ENCODE peak calls at places on chromosome 12, in ten cellular contexts. O is WTC11; J is K562; E is GM23338; V is gastrocnemius medialis; I is activated naive CD4-positive, alpha-beta T cell treated with anti-CD3 and anti-CD28 coated beads, Interleukin-2, amount 50 U/mL, for 72 hours; X is activated CD8-positive, alpha-beta memory T cell treated with anti-CD3 and anti-CD28 coated beads, Interleukin-2, amount 10 ng/mL, durations not matched to agents 7 days and 5 days; U is left cardiac atrium; H is upper lobe of left lung; M is left lung. T is an unnamed sample.

GRCh38 chr12:20040844-20041243 is 327.5 kb upstream of the PDE3A start:
- ATAC-seq in E (peak), H (no peak), I (no peak), X (no peak), M (no peak), U (peak), V (no peak), O (peak), J (no peak), T (no peak)

GRCh38 chr12:54370218-54370730 is 6.0 kb upstream of the GPR84 start:
- ATAC-seq in V (peak), I (no peak), J (peak), E (peak), X (no peak), M (peak), U (peak), H (peak), O (peak), T (no peak)

GRCh38 chr12:98224584-98225221 is 290.7 kb upstream of the TMPO start:
- ATAC-seq in V (no peak), X (no peak), U (no peak), M (no peak), E (no peak), H (no peak), I (no peak), J (no peak), O (no peak), T (no peak)

GRCh38 chr12:19273482-19274330 is 144.2 kb downstream of the PLEKHA5 start:
- ATAC-seq in O (no peak), U (peak), V (peak), H (peak), X (peak), I (peak), E (no peak), J (peak), M (peak), T (no peak)

GRCh38 chr12:111284709-111285108 is 84.2 kb downstream of the PHETA1 start:
- ATAC-seq in X (no peak), H (no peak), E (peak), V (no peak), M (no peak), I (no peak), O (peak), U (no peak), J (no peak), T (no peak)

GRCh38 chr12:102765736-102766135 is 151.3 kb downstream of the PAH start:
- ATAC-seq in V (no peak), M (no peak), O (no peak), U (no peak), J (no peak), E (no peak), X (no peak), I (no peak), H (no peak), T (no peak)

GRCh38 chr12:4297617-4298016 is 23.4 kb upstream of the TIGAR start:
- ATAC-seq in I (no peak), E (no peak), H (no peak), J (no peak), V (no peak), O (no peak), U (no peak), X (no peak), M (no peak), T (no peak)

GRCh38 chr12:98955284-98955683 is 310.2 kb downstream of the APAF1 start:
- ATAC-seq in E (peak), M (no peak), X (no peak), V (no peak), O (peak), I (no peak), H (no peak), U (no peak), J (peak), T (no peak)